ENCODE peak calls at places on chromosomes 11 and 22, in eight cellular contexts. G is adrenal gland, H is IMR-90, C is endothelial cell of umbilical vein, Q is H1, A is tibial nerve, P is HCT116, X is body of pancreas. T is an unnamed sample.

GRCh38 chr11:100686476-100686875 is 612 bp upstream of the ARHGAP42 start:
- DNase-seq in G (no peak), H (no peak), C (no peak), Q (no peak), A (no peak), P (no peak), X (no peak), T (no peak)

GRCh38 chr22:42584364-42584940 is 30.2 kb downstream of the POLDIP3 start:
- DNase-seq in G (no peak), H (no peak), C (no peak), Q (no peak), A (no peak), P (no peak), X (no peak), T (no peak)

GRCh38 chr22:45031629-45032403 is 22.0 kb upstream of the PHF21B start:
- DNase-seq in G (no peak), H (no peak), C (no peak), Q (no peak), A (no peak), P (no peak), X (no peak), T (no peak)

GRCh38 chr11:28107331-28107725 is 628 bp downstream of the KIF18A start:
- DNase-seq in G (no peak), H (peak), C (peak), Q (no peak), A (no peak), P (no peak), X (no peak), T (no peak)

GRCh38 chr22:20956258-20957117 is 10.6 kb upstream of the AIFM3 start:
- DNase-seq in G (no peak), H (peak), C (no peak), Q (peak), A (no peak), P (peak), X (peak), T (no peak)

GRCh38 chr11:43687120-43687791 is 6.7 kb downstream of the HSD17B12 start:
- DNase-seq in G (peak), H (peak), C (peak), Q (no peak), A (peak), P (no peak), X (no peak), T (no peak)

GRCh38 chr11:86488553-86488952 is 113.9 kb downstream of the CCDC81 start:
- DNase-seq in G (no peak), H (no peak), C (no peak), Q (no peak), A (no peak), P (no peak), X (no peak), T (no peak)

GRCh38 chr11:70141490-70142014 is 61.5 kb upstream of the FADD start:
- DNase-seq in G (no peak), H (no peak), C (no peak), Q (no peak), A (no peak), P (no peak), X (no peak), T (no peak)

GRCh38 chr11:1361882-1362281 is 27.9 kb upstream of the BRSK2 start:
- DNase-seq in G (no peak), H (no peak), C (no peak), Q (no peak), A (no peak), P (no peak), X (no peak), T (no peak)

GRCh38 chr11:65445101-65445603 is 22.6 kb downstream of the NEAT1 start:
- DNase-seq in G (peak), H (peak), C (peak), Q (no peak), A (no peak), P (no peak), X (no peak), T (no peak)

GRCh38 chr11:65448074-65448417 is 25.4 kb downstream of the NEAT1 start:
- DNase-seq in G (no peak), H (peak), C (peak), Q (no peak), A (no peak), P (no peak), X (no peak), T (no peak)

GRCh38 chr11:65448418-65449196 is 26.0 kb downstream of the NEAT1 start:
- DNase-seq in G (peak), H (peak), C (peak), Q (no peak), A (no peak), P (no peak), X (no peak), T (no peak)

GRCh38 chr11:65445604-65446445 is 23.2 kb downstream of the NEAT1 start:
- DNase-seq in G (peak), H (peak), C (peak), Q (no peak), A (no peak), P (no peak), X (no peak), T (no peak)

DNA sequence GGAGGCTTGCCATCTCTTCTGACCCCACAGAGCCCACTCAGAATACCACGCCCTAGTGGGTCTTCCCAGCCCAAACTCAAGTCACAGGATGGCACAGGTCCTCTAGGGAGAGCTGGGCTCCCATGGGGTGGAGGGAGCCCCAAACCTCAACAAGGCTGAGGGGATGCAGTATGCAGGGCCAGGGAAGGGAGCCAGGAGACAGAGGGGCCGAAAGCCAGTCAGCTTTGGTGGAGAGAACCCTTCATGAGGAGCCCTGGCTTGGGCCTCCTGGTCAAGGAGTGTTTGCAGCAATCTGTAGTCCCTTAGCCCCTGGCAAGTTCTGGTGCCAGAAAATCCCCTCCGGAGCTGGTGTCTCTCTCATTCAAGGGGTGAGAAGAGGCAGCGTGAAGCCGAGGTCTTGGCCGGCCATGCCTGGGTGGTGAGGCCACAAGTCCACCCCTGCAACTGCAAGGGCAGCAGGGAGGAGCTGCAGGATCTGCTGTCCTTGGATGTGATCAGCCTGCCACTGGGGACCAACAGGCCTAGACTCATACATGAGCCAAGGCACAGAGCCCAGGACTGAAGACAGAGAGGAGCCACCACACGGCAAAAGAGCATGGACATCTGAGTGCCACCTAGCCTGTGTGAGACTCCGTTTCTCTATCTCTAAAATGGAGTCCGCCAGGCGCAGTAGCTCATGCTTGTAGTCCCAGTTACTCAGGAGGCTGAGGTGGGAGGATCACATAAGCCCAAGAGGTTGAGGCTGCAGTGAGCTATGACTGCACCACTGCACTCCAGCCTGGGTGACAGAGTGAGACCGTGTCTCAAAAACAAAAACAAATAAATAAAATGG is 24.1 kb downstream of the NEAT1 start:
- DNase-seq in G (peak), H (peak), C (peak), Q (no peak), A (peak), P (no peak), X (no peak), T (no peak)
- TF ChIP-seq POLR2A in G (peak), H (peak), C (no peak), Q (no peak), A (no peak), P (no peak), X (no peak), T (no peak)

GRCh38 chr11:68569357-68569756 is 108.8 kb downstream of the PPP6R3 start:
- DNase-seq in G (no peak), H (no peak), C (no peak), Q (no peak), A (no peak), P (no peak), X (no peak), T (no peak)
- TF ChIP-seq POLR2A in G (no peak), H (no peak), C (no peak), Q (no peak), A (no peak), P (no peak), X (no peak), T (no peak)

GRCh38 chr11:36008576-36008975 is 64.7 kb downstream of the LDLRAD3 start:
- DNase-seq in G (no peak), H (peak), C (peak), Q (no peak), A (no peak), P (no peak), X (no peak), T (no peak)
- TF ChIP-seq POLR2A in G (no peak), H (no peak), C (no peak), Q (no peak), A (no peak), P (no peak), X (no peak), T (no peak)

GRCh38 chr11:67270256-67271211 is 4.3 kb downstream of the GRK2 start:
- DNase-seq in G (no peak), H (no peak), C (peak), Q (peak), A (no peak), P (no peak), X (peak), T (no peak)
- TF ChIP-seq POLR2A in G (no peak), H (no peak), C (peak), Q (no peak), A (no peak), P (no peak), X (peak), T (no peak)

GRCh38 chr11:118247041-118247440 is 5.1 kb downstream of the MPZL3 start:
- DNase-seq in G (no peak), H (no peak), C (peak), Q (no peak), A (no peak), P (no peak), X (no peak), T (no peak)

GRCh38 chr11:118252688-118253087 is 523 bp upstream of the MPZL3 start:
- DNase-seq in G (no peak), H (no peak), C (no peak), Q (no peak), A (no peak), P (no peak), X (no peak), T (no peak)

GRCh38 chr11:118251858-118252652 is at the start of gene MPZL3:
- DNase-seq in G (peak), H (peak), C (peak), Q (peak), A (peak), P (peak), X (peak), T (peak)
- TF ChIP-seq POLR2A in G (no peak), H (no peak), C (peak), Q (peak), A (no peak), P (peak), X (peak), T (no peak)

DNA sequence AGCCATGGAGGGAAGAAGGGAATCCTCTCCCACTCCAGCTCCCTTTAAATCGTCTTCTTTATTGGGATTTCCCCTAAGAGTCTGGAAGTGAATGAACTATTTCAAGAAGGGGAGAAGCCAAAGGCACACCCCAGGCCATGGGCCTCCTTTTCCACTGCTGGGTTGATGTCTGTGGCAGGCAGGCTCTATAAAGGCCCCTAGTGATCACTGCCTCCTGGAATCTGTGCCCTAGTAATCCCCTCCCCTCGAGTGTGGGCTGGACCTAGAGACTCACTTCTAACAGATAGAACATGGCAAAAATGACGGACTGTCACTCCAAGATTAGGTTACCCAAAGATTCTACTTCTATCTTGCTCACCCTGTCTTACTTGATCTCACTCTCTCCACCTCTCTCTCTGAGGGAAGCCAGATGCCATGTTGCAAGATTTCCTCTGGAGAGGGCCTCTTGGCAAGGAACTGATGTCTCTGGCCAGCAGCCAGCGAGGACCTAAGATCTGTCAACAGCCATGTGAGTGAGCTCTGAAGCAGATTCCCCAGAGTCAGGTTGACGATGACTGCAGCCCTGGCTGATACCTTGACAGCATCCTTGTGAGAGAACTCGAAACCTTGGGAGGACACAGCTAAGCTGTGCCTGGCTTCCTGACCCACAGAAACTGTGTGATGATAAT is 444.8 kb downstream of the SOX6 start:
- DNase-seq in G (peak), H (peak), C (peak), Q (no peak), A (peak), P (no peak), X (peak), T (no peak)
- TF ChIP-seq POLR2A in G (no peak), H (no peak), C (no peak), Q (no peak), A (no peak), P (no peak), X (no peak), T (no peak)

T was measured in H54.